ENCODE peak calls at places on chromosomes 4 and X, in four cellular contexts. One of them, this sample, is unnamed.

GRCh38 chr4:2762048-2762447 is 5.9 kb upstream of the TNIP2 start:
- DNase-seq in D341Med: peak; percentile 13
- DNase-seq in NT2/D1: no peak
- DNase-seq in MCF 10A: no peak
- DNase-seq in this sample: no peak

GRCh38 chr4:103032575-103032974 is 13.1 kb upstream of the SLC9B1 start:
- DNase-seq in NT2/D1: peak; percentile 43
- DNase-seq in MCF 10A: peak; percentile 62
- DNase-seq in D341Med: peak; percentile 67
- DNase-seq in this sample: peak; percentile 73

GRCh38 chrX:48823029-48823428 is 3.3 kb upstream of the ERAS start:
- DNase-seq in NT2/D1: no peak
- DNase-seq in D341Med: no peak
- DNase-seq in MCF 10A: no peak
- DNase-seq in this sample: no peak

GRCh38 chr4:139453041-139453370 is 915 bp upstream of the RAB33B start:
- DNase-seq in D341Med: no peak
- DNase-seq in NT2/D1: no peak
- DNase-seq in MCF 10A: peak; percentile 82
- DNase-seq in this sample: peak; percentile 88

GRCh38 chr4:153655928-153656327 is 28.2 kb upstream of the TLR2 start:
- DNase-seq in D341Med: no peak
- DNase-seq in MCF 10A: peak; percentile 97
- DNase-seq in NT2/D1: no peak
- DNase-seq in this sample: peak; percentile 67

GRCh38 chrX:37905436-37906147 is 58.2 kb upstream of the DYNLT3 start:
- DNase-seq in MCF 10A: no peak
- DNase-seq in D341Med: peak; percentile 41
- DNase-seq in NT2/D1: peak; percentile 57
- DNase-seq in this sample: peak; percentile 63

GRCh38 chrX:15674514-15674898 is 9.9 kb upstream of the CLTRN start:
- DNase-seq in D341Med: peak; percentile 80
- DNase-seq in NT2/D1: peak; percentile 72
- DNase-seq in MCF 10A: peak; percentile 98
- DNase-seq in this sample: peak; percentile 94

GRCh38 chr4:117093581-117093980 is 8.2 kb upstream of the TRAM1L1 start:
- DNase-seq in NT2/D1: no peak
- DNase-seq in D341Med: no peak
- DNase-seq in MCF 10A: peak; percentile 21
- DNase-seq in this sample: peak; percentile 22

GRCh38 chr4:139934786-139935330 is 219.1 kb downstream of the MAML3 start:
- DNase-seq in MCF 10A: no peak
- DNase-seq in NT2/D1: no peak
- DNase-seq in D341Med: no peak
- DNase-seq in this sample: no peak

GRCh38 chr4:118760092-118760491 is 74.9 kb downstream of the METTL14 start:
- DNase-seq in NT2/D1: no peak
- DNase-seq in D341Med: no peak
- DNase-seq in MCF 10A: no peak
- DNase-seq in this sample: no peak

GRCh38 chrX:24023972-24024664 is 2.9 kb downstream of the KLHL15 start:
- DNase-seq in D341Med: no peak
- DNase-seq in NT2/D1: no peak
- DNase-seq in MCF 10A: peak; percentile 16
- DNase-seq in this sample: peak; percentile 17

GRCh38 chr4:165765053-165765452 is 108.0 kb upstream of the TLL1 start:
- DNase-seq in D341Med: no peak
- DNase-seq in MCF 10A: peak; percentile 79
- DNase-seq in NT2/D1: no peak
- DNase-seq in this sample: peak; percentile 15

GRCh38 chrX:108122748-108123147 is 31.2 kb downstream of the ATG4A start:
- DNase-seq in MCF 10A: peak; percentile 70
- DNase-seq in D341Med: no peak
- DNase-seq in NT2/D1: no peak
- DNase-seq in this sample: peak; percentile 21